ENCODE peak calls at places on chromosome X, in four cellular contexts. L, W, D and S are unnamed samples. For H3K4me1, the result is how much of the 10 kb centered on the place peaks cover.

GRCh38 chrX:150482537-150483217 is 85.7 kb upstream of the MTM1 start:
- DNase-seq in L (no peak), W (peak), D (no peak), S (no peak)

GRCh38 chrX:22276781-22277180 is 4.1 kb downstream of the CBLL2 start:
- DNase-seq in W (no peak), L (no peak), D (no peak), S (no peak)

GRCh38 chrX:41389311-41389888 is 55.4 kb downstream of the DDX3X start:
- DNase-seq in W (no peak), L (peak), D (no peak), S (no peak)

GRCh38 chrX:108396188-108396885 is 41.9 kb downstream of the COL4A6 start:
- DNase-seq in D (peak), W (peak), L (no peak), S (no peak)

GRCh38 chrX:19514791-19515614 is at the start of gene MAP3K15:
- DNase-seq in W (peak), D (peak), L (peak), S (no peak)

GRCh38 chrX:49053223-49054072 is 5.4 kb upstream of the CCDC120 start:
- DNase-seq in D (peak), L (peak), W (peak), S (no peak)

GRCh38 chrX:35728481-35728880 is 69.7 kb upstream of the MAGEB16 start:
- DNase-seq in D (peak), W (no peak), L (no peak), S (peak)

GRCh38 chrX:63275127-63275526 is 76.0 kb downstream of the SPIN4 start:
- DNase-seq in D (peak), W (peak), L (peak), S (peak)

GRCh38 chrX:4675686-4676300 is 962.3 kb upstream of the PRKX start:
- DNase-seq in W (no peak), L (no peak), D (no peak), S (no peak)

GRCh38 chrX:150037041-150037440 is 98.8 kb upstream of the EOLA2 start:
- DNase-seq in L (no peak), D (no peak), W (no peak), S (no peak)

GRCh38 chrX:56800801-56801200 is 71.8 kb downstream of the NBDY start:
- DNase-seq in L (peak), W (no peak), D (no peak), S (no peak)

GRCh38 chrX:22950278-22951266 is 49.2 kb upstream of the DDX53 start:
- DNase-seq in W (peak), D (no peak), L (no peak), S (no peak)

GRCh38 chrX:136768469-136769084 is 12.2 kb downstream of the ARHGEF6 start:
- DNase-seq in L (peak), D (no peak), W (peak), S (no peak)

GRCh38 chrX:95367286-95367685 is 1317.4 kb upstream of the DIAPH2 start:
- DNase-seq in D (no peak), L (no peak), W (no peak), S (no peak)

GRCh38 chrX:31656013-31656412 is 584.2 kb upstream of the FTHL17 start:
- DNase-seq in W (no peak), L (no peak), D (no peak), S (no peak)

GRCh38 chrX:70754169-70754843 is 154.2 kb downstream of the TEX11 start:
- DNase-seq in W (no peak), L (no peak), D (no peak), S (no peak)

GRCh38 chrX:115561605-115562491 is 874 bp downstream of the PLS3 start:
- DNase-seq in L (peak), W (peak), D (no peak), S (no peak)

GRCh38 chrX:31153475-31154047 is 81.7 kb upstream of the FTHL17 start:
- DNase-seq in W (no peak), L (no peak), D (no peak), S (no peak)

GRCh38 chrX:10137516-10137915 is 19.3 kb upstream of the CLCN4 start:
- DNase-seq in L (no peak), D (no peak), W (no peak), S (no peak)

GRCh38 chrX:13597928-13598327 is 28.5 kb downstream of the EGFL6 start:
- DNase-seq in D (no peak), L (no peak), W (no peak), S (no peak)

GRCh38 chrX:40152706-40153334 is 55.1 kb upstream of the BCOR start:
- DNase-seq in L (peak), W (peak), D (no peak), S (no peak)

GRCh38 chrX:40149286-40150175 is 51.8 kb upstream of the BCOR start:
- DNase-seq in W (no peak), D (no peak), L (no peak), S (no peak)

GRCh38 chrX:40150503-40150902 is 52.7 kb upstream of the BCOR start:
- DNase-seq in D (no peak), W (no peak), L (no peak), S (no peak)

GRCh38 chrX:40152173-40152705 is 54.5 kb upstream of the BCOR start:
- DNase-seq in W (no peak), D (no peak), L (peak), S (no peak)

DNA sequence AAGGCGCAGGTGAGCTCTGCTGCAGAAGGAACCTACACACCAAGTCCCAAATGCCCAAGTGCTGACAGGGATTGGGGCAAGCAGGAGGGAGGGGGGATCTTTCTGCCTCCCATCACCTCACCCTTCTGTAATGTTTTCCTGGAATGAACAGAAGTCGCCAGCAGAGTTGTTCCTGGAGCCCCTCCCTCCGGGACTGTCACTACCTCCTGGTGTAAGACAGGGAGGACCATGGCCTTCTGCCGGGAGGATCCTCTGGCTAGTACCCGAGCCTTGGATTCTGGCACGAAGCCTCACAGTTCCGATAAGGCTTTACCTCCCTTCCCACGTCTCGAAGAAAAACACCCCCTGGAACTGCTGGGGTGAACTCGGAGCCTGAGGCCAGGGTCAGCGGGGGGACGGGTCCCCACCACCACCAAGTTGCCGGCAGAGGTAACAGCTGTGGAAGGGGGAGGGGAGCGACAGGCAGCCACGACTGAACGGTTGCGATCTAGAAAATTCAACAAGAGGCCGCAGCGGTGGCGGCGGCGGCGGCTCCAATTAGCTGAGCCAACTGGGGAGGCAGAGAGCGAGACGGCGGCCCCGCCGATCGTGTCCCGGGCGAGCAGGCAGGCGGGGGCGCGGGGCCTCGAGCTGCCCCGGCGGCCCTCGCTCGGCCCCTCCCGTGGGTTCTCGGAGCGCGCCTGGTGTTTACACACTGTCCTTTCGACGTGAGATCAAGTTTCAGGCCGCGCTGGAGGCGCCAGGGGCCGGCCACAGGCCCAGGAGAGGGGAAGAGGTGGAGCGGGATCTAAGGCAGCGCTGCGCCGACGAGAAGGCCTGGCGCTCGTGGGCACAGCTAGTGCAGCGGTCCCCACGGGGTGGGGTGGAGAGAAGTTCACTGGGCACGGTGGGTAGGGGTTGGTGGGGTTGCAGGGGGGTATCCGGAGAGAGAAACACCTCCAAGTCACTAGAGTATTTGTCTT is 53.7 kb upstream of the BCOR start:
- DNase-seq in L (no peak), D (no peak), W (peak), S (no peak)
- H3K4me1 ChIP-seq in L (half or more), D (under half), W (half or more), S (under half)

GRCh38 chrX:154751121-154751668 is 318 bp upstream of the GAB3 start:
- DNase-seq in D (no peak), L (no peak), W (no peak), S (no peak)
- H3K4me1 ChIP-seq in D (under half), L (under half), W (under half), S (under half)

DNA sequence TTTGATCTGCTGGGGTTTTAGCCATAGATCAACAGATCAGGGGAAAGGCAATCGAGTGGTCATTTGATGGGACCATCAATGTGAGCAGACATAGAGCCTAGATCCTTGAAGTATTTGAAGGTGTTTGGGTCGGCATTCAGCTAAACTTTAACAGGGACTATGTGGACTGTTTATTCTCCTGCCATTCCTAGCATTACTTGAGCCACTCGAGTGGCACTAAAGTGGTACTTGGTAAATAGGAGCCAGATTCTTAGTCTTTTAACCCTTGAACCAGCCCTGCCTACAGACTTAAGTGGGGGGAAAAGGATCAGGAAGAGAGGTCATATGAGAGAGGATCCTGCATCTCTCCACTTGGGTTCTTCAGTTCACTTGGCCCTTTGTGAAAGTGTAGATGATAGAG is 3.8 kb downstream of the MSN start:
- DNase-seq in D (no peak), W (no peak), L (no peak), S (no peak)
- H3K4me1 ChIP-seq in D (under half), W (under half), L (under half), S (under half)

GRCh38 chrX:2764766-2765666 is 13.2 kb downstream of the XG start:
- DNase-seq in W (no peak), D (no peak), L (no peak), S (no peak)
- H3K4me1 ChIP-seq in W (under half), D (under half), L (under half), S (under half)

GRCh38 chrX:101385795-101386541 is at the start of gene BTK:
- DNase-seq in W (no peak), L (peak), D (no peak), S (no peak)
- H3K4me1 ChIP-seq in W (under half), L (under half), D (under half), S (under half)